ENCODE peak calls at places on chromosome 4, in nine cellular contexts. S, W, C, Z, H, G, I, J and V are unnamed samples.
A peak's percentile ranks its signal among the peaks of the same experiment; 100 is the strongest.

GRCh38 chr4:24260922-24261581 is 323.3 kb downstream of the DHX15 start:
- DNase-seq in I (no peak), Z (no peak), C (no peak), W (no peak), S (no peak), G (no peak), H (no peak), J (no peak), V (no peak)

GRCh38 chr4:39452153-39452859 is 6.4 kb downstream of the RPL9 start:
- DNase-seq in Z (no peak), S (no peak), J (no peak), H (no peak), W (no peak), G (no peak), C (no peak), I (no peak), V (no peak)

GRCh38 chr4:147787204-147787603 is 55.3 kb downstream of the ARHGAP10 start:
- DNase-seq in G (peak; percentile 42), J (peak; percentile 44), C (no peak), Z (no peak), I (no peak), W (no peak), H (no peak), S (no peak), V (no peak)

GRCh38 chr4:147370881-147371280 is 110.0 kb upstream of the EDNRA start:
- DNase-seq in Z (no peak), S (no peak), C (no peak), H (no peak), G (peak; percentile 40), W (no peak), I (peak; percentile 70), J (no peak), V (no peak)

GRCh38 chr4:29571322-29571721 is 1148.8 kb upstream of the PCDH7 start:
- DNase-seq in W (no peak), Z (no peak), S (no peak), J (no peak), G (no peak), I (no peak), H (no peak), C (no peak), V (no peak)

GRCh38 chr4:74473155-74473811 is 28.3 kb downstream of the AREG start:
- DNase-seq in C (no peak), I (no peak), W (no peak), H (no peak), Z (no peak), S (no peak), J (no peak), G (peak; percentile 82), V (peak; percentile 91)

GRCh38 chr4:152304220-152304619 is 231.7 kb downstream of the FBXW7 start:
- DNase-seq in C (no peak), G (peak; percentile 50), I (no peak), S (no peak), H (no peak), Z (no peak), J (no peak), W (no peak), V (no peak)

GRCh38 chr4:105622269-105622668 is 69.8 kb downstream of the ARHGEF38 start:
- DNase-seq in G (no peak), Z (no peak), W (no peak), C (no peak), J (no peak), S (no peak), I (no peak), H (no peak), V (peak; percentile 5)

GRCh38 chr4:127236875-127237274 is 395.9 kb upstream of the INTU start:
- DNase-seq in J (no peak), C (no peak), I (no peak), H (no peak), W (no peak), G (no peak), Z (no peak), S (no peak), V (no peak)

GRCh38 chr4:110106946-110107325 is 91.5 kb downstream of the ELOVL6 start:
- DNase-seq in W (no peak), S (no peak), Z (no peak), H (no peak), C (no peak), I (no peak), G (peak; percentile 68), J (no peak), V (peak; percentile 74)

GRCh38 chr4:10066704-10067651 is 45.7 kb upstream of the SLC2A9 start:
- DNase-seq in G (no peak), W (no peak), H (no peak), Z (no peak), C (no peak), S (peak; percentile 17), J (no peak), I (no peak), V (no peak)

GRCh38 chr4:124953059-124953850 is 240.7 kb upstream of the ANKRD50 start:
- DNase-seq in H (no peak), C (no peak), S (no peak), W (no peak), J (no peak), G (peak; percentile 59), Z (no peak), I (no peak), V (peak; percentile 92)

GRCh38 chr4:26320159-26320452 is 708 bp upstream of the RBPJ start:
- DNase-seq in S (no peak), W (peak; percentile 31), J (peak; percentile 23), G (no peak), C (no peak), Z (no peak), I (no peak), H (no peak), V (no peak)

GRCh38 chr4:151206241-151207005 is 70.5 kb upstream of the PRSS48 start:
- DNase-seq in I (no peak), G (no peak), W (no peak), H (no peak), C (no peak), J (no peak), S (no peak), Z (no peak), V (no peak)

GRCh38 chr4:24778427-24779225 is 16.7 kb upstream of the SOD3 start:
- DNase-seq in I (peak; percentile 14), Z (no peak), C (peak; percentile 46), H (no peak), S (no peak), G (no peak), J (peak; percentile 66), W (no peak), V (peak; percentile 98)

GRCh38 chr4:145732895-145733880 is 53.2 kb downstream of the C4orf51 start:
- DNase-seq in C (peak; percentile 83), G (peak; percentile 95), S (peak; percentile 98), W (peak; percentile 81), H (peak; percentile 35), I (peak; percentile 95), Z (peak; percentile 90), J (peak; percentile 94), V (peak; percentile 98)
- H3K4me1 ChIP-seq in C (peaks cover 9% of the 10 kb centered on the region), G (peaks cover 51% of the 10 kb centered on the region), S (peaks cover 24% of the 10 kb centered on the region), W (peaks cover 5% of the 10 kb centered on the region), H (peaks cover 11% of the 10 kb centered on the region), I (peaks cover 49% of the 10 kb centered on the region), Z (peaks cover 14% of the 10 kb centered on the region), J (peaks cover 5% of the 10 kb centered on the region), V (peaks cover 45% of the 10 kb centered on the region)

DNA sequence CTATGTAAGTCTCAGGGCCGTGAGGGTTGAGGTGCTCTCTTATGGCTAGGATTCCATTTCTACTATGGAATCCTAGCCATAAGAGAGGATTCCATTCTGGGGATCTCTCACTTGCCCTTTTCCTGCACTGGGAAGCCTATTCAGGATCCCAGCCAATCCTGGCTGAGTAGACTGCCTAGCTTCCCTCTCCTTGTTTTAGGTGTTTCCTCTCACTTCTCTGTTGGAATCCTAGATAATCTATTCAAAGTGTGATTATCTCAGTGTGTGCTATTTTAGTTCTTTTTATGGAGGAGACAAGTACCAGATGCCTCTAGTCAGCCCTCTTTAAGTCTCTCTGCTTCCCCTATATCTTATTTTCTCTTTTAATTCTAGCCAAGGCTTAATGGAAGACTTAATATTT is 34.4 kb upstream of the DDIT4L start:
- DNase-seq in W (no peak), Z (no peak), H (no peak), I (no peak), J (no peak), G (no peak), S (no peak), C (no peak), V (no peak)
- H3K9me3 ChIP-seq in W (no peaks in the 10 kb centered on the region), Z (peaks cover 30% of the 10 kb centered on the region), H (peaks cover 9% of the 10 kb centered on the region), I (peaks cover 7% of the 10 kb centered on the region), J (no peaks in the 10 kb centered on the region), G (no peaks in the 10 kb centered on the region), S (peaks cover 2% of the 10 kb centered on the region), C (peaks cover 8% of the 10 kb centered on the region), V (peaks cover 21% of the 10 kb centered on the region)

GRCh38 chr4:141016117-141016798 is 117.0 kb downstream of the RNF150 start:
- DNase-seq in H (no peak), S (no peak), Z (no peak), G (no peak), C (no peak), I (no peak), W (no peak), J (no peak), V (no peak)
- H3K4me1 ChIP-seq in H (no peaks in the 10 kb centered on the region), S (peaks cover 3% of the 10 kb centered on the region), Z (no peaks in the 10 kb centered on the region), G (no peaks in the 10 kb centered on the region), C (peaks cover 8% of the 10 kb centered on the region), I (no peaks in the 10 kb centered on the region), W (no peaks in the 10 kb centered on the region), J (peaks cover 9% of the 10 kb centered on the region), V (peaks cover 9% of the 10 kb centered on the region)

GRCh38 chr4:20944961-20945360 is 244.7 kb downstream of the PACRGL start:
- DNase-seq in C (no peak), I (no peak), Z (no peak), G (peak; percentile 23), H (no peak), W (no peak), J (no peak), S (no peak), V (no peak)

GRCh38 chr4:20944451-20944850 is 244.2 kb downstream of the PACRGL start:
- DNase-seq in H (no peak), W (no peak), G (no peak), J (no peak), I (no peak), S (no peak), Z (no peak), C (no peak), V (no peak)
- H3K9me3 ChIP-seq in H (no peaks in the 10 kb centered on the region), W (no peaks in the 10 kb centered on the region), G (no peaks in the 10 kb centered on the region), J (no peaks in the 10 kb centered on the region), I (no peaks in the 10 kb centered on the region), S (no peaks in the 10 kb centered on the region), Z (no peaks in the 10 kb centered on the region), C (no peaks in the 10 kb centered on the region), V (peaks cover 5% of the 10 kb centered on the region)